ENCODE peak calls at places on chromosomes 5 and 9, in ten cellular contexts. One of them, this sample, is unnamed.

GRCh38 chr9:98326402-98327248 is 71.2 kb upstream of the TBC1D2 start:
- DNase-seq in cardiac fibroblast: peak; percentile 77
- DNase-seq in Caco-2: no peak
- DNase-seq in fibroblast of the aortic adventitia: peak; percentile 54
- DNase-seq in cardiac muscle cell: no peak
- DNase-seq in glutamatergic neuron: no peak
- DNase-seq in heart left ventricle: no peak
- DNase-seq in fibroblast of villous mesenchyme: peak; percentile 64
- DNase-seq in WTC11: no peak
- DNase-seq in hepatocyte: no peak
- DNase-seq in this sample: no peak

GRCh38 chr5:143543358-143544255 is 140.1 kb upstream of the NR3C1 start:
- DNase-seq in cardiac fibroblast: peak; percentile 60
- DNase-seq in Caco-2: no peak
- DNase-seq in fibroblast of the aortic adventitia: peak; percentile 63
- DNase-seq in cardiac muscle cell: no peak
- DNase-seq in glutamatergic neuron: no peak
- DNase-seq in heart left ventricle: no peak
- DNase-seq in fibroblast of villous mesenchyme: peak; percentile 39
- DNase-seq in WTC11: no peak
- DNase-seq in hepatocyte: no peak
- DNase-seq in this sample: peak; percentile 68

GRCh38 chr5:1509346-1510085 is 14.2 kb downstream of the LPCAT1 start:
- DNase-seq in cardiac fibroblast: no peak
- DNase-seq in Caco-2: no peak
- DNase-seq in fibroblast of the aortic adventitia: no peak
- DNase-seq in cardiac muscle cell: no peak
- DNase-seq in glutamatergic neuron: peak; percentile 13
- DNase-seq in heart left ventricle: peak; percentile 23
- DNase-seq in fibroblast of villous mesenchyme: no peak
- DNase-seq in WTC11: peak; percentile 10
- DNase-seq in hepatocyte: no peak
- DNase-seq in this sample: no peak

GRCh38 chr5:106020889-106021288 is 1649.8 kb downstream of the EFNA5 start:
- DNase-seq in cardiac fibroblast: peak; percentile 48
- DNase-seq in Caco-2: no peak
- DNase-seq in fibroblast of the aortic adventitia: peak; percentile 19
- DNase-seq in cardiac muscle cell: no peak
- DNase-seq in glutamatergic neuron: no peak
- DNase-seq in heart left ventricle: no peak
- DNase-seq in fibroblast of villous mesenchyme: peak; percentile 52
- DNase-seq in WTC11: no peak
- DNase-seq in hepatocyte: no peak
- DNase-seq in this sample: no peak

GRCh38 chr5:68557162-68557936 is 341.8 kb downstream of the PIK3R1 start:
- DNase-seq in cardiac fibroblast: peak; percentile 36
- DNase-seq in Caco-2: no peak
- DNase-seq in fibroblast of the aortic adventitia: peak; percentile 43
- DNase-seq in cardiac muscle cell: no peak
- DNase-seq in glutamatergic neuron: no peak
- DNase-seq in heart left ventricle: no peak
- DNase-seq in fibroblast of villous mesenchyme: no peak
- DNase-seq in WTC11: no peak
- DNase-seq in hepatocyte: no peak
- DNase-seq in this sample: no peak

GRCh38 chr5:66513130-66513529 is 83.1 kb upstream of the MAST4 start:
- DNase-seq in cardiac fibroblast: no peak
- DNase-seq in Caco-2: no peak
- DNase-seq in fibroblast of the aortic adventitia: no peak
- DNase-seq in cardiac muscle cell: no peak
- DNase-seq in glutamatergic neuron: no peak
- DNase-seq in heart left ventricle: no peak
- DNase-seq in fibroblast of villous mesenchyme: no peak
- DNase-seq in WTC11: no peak
- DNase-seq in hepatocyte: no peak
- DNase-seq in this sample: no peak

GRCh38 chr5:65072836-65073620 is 304.3 kb downstream of the CWC27 start:
- DNase-seq in cardiac fibroblast: no peak
- DNase-seq in Caco-2: no peak
- DNase-seq in fibroblast of the aortic adventitia: no peak
- DNase-seq in cardiac muscle cell: no peak
- DNase-seq in glutamatergic neuron: no peak
- DNase-seq in heart left ventricle: no peak
- DNase-seq in fibroblast of villous mesenchyme: peak; percentile 49
- DNase-seq in WTC11: no peak
- DNase-seq in hepatocyte: peak; percentile 31
- DNase-seq in this sample: no peak

GRCh38 chr5:160488394-160488943 is 66.8 kb downstream of the PTTG1 start:
- DNase-seq in cardiac fibroblast: no peak
- DNase-seq in Caco-2: no peak
- DNase-seq in fibroblast of the aortic adventitia: no peak
- DNase-seq in cardiac muscle cell: no peak
- DNase-seq in glutamatergic neuron: no peak
- DNase-seq in heart left ventricle: no peak
- DNase-seq in fibroblast of villous mesenchyme: no peak
- DNase-seq in WTC11: no peak
- DNase-seq in hepatocyte: no peak
- DNase-seq in this sample: no peak

GRCh38 chr9:859251-859650 is 17.8 kb downstream of the DMRT1 start:
- DNase-seq in cardiac fibroblast: no peak
- DNase-seq in Caco-2: no peak
- DNase-seq in fibroblast of the aortic adventitia: no peak
- DNase-seq in cardiac muscle cell: no peak
- DNase-seq in glutamatergic neuron: no peak
- DNase-seq in heart left ventricle: no peak
- DNase-seq in fibroblast of villous mesenchyme: no peak
- DNase-seq in WTC11: no peak
- DNase-seq in hepatocyte: no peak
- DNase-seq in this sample: no peak

GRCh38 chr9:90600029-90600428 is 42.6 kb downstream of the DIRAS2 start:
- DNase-seq in cardiac fibroblast: no peak
- DNase-seq in Caco-2: no peak
- DNase-seq in fibroblast of the aortic adventitia: no peak
- DNase-seq in cardiac muscle cell: no peak
- DNase-seq in glutamatergic neuron: no peak
- DNase-seq in heart left ventricle: no peak
- DNase-seq in fibroblast of villous mesenchyme: no peak
- DNase-seq in WTC11: peak; percentile 16
- DNase-seq in hepatocyte: no peak
- DNase-seq in this sample: no peak

GRCh38 chr9:14749738-14750137 is 27.2 kb upstream of the CER1 start:
- DNase-seq in cardiac fibroblast: no peak
- DNase-seq in Caco-2: no peak
- DNase-seq in fibroblast of the aortic adventitia: no peak
- DNase-seq in cardiac muscle cell: no peak
- DNase-seq in glutamatergic neuron: no peak
- DNase-seq in heart left ventricle: no peak
- DNase-seq in fibroblast of villous mesenchyme: no peak
- DNase-seq in WTC11: no peak
- DNase-seq in hepatocyte: no peak
- DNase-seq in this sample: no peak

DNA sequence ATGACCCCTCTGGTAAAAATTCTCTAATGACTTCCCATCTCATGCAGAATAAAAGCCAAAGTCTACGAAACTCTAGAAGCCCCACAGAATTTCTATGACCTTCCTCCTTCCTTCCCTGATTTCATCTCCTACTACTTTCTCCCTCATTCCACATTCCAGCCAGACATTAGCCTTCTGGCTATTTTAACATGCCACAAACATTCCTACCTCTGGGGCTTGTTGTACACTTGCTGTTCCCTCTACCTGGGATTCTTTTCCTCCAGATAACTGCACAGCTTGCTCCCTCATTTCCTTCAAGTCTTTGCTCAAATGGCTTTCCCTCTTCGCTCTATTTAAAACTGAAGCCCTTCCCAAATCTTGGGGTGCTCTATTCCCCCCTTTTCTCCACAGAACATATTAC is 60.1 kb downstream of the FBXW11 start:
- DNase-seq in cardiac fibroblast: no peak
- DNase-seq in Caco-2: peak; percentile 34
- DNase-seq in fibroblast of the aortic adventitia: no peak
- DNase-seq in cardiac muscle cell: no peak
- DNase-seq in glutamatergic neuron: no peak
- DNase-seq in heart left ventricle: no peak
- DNase-seq in fibroblast of villous mesenchyme: no peak
- DNase-seq in WTC11: no peak
- DNase-seq in hepatocyte: no peak
- DNase-seq in this sample: peak; percentile 23
- TF ChIP-seq CTCF in cardiac fibroblast: no peak
- TF ChIP-seq CTCF in Caco-2: no peak
- TF ChIP-seq CTCF in fibroblast of the aortic adventitia: no peak
- TF ChIP-seq CTCF in cardiac muscle cell: no peak
- TF ChIP-seq CTCF in glutamatergic neuron: no peak
- TF ChIP-seq CTCF in heart left ventricle: no peak
- TF ChIP-seq CTCF in fibroblast of villous mesenchyme: peak; percentile 8
- TF ChIP-seq CTCF in WTC11: no peak
- TF ChIP-seq CTCF in hepatocyte: no peak
- TF ChIP-seq CTCF in this sample: peak; percentile 32

GRCh38 chr5:163914911-163915310 is 409.5 kb downstream of the MAT2B start:
- DNase-seq in cardiac fibroblast: no peak
- DNase-seq in Caco-2: peak; percentile 29
- DNase-seq in fibroblast of the aortic adventitia: no peak
- DNase-seq in cardiac muscle cell: no peak
- DNase-seq in glutamatergic neuron: peak; percentile 77
- DNase-seq in heart left ventricle: no peak
- DNase-seq in fibroblast of villous mesenchyme: no peak
- DNase-seq in WTC11: no peak
- DNase-seq in hepatocyte: peak; percentile 9
- DNase-seq in this sample: no peak

GRCh38 chr5:163912023-163912422 is 406.6 kb downstream of the MAT2B start:
- DNase-seq in cardiac fibroblast: no peak
- DNase-seq in Caco-2: no peak
- DNase-seq in fibroblast of the aortic adventitia: no peak
- DNase-seq in cardiac muscle cell: no peak
- DNase-seq in glutamatergic neuron: no peak
- DNase-seq in heart left ventricle: no peak
- DNase-seq in fibroblast of villous mesenchyme: no peak
- DNase-seq in WTC11: no peak
- DNase-seq in hepatocyte: no peak
- DNase-seq in this sample: no peak

GRCh38 chr5:163915481-163915961 is 410.1 kb downstream of the MAT2B start:
- DNase-seq in cardiac fibroblast: peak; percentile 31
- DNase-seq in Caco-2: no peak
- DNase-seq in fibroblast of the aortic adventitia: no peak
- DNase-seq in cardiac muscle cell: peak; percentile 51
- DNase-seq in glutamatergic neuron: no peak
- DNase-seq in heart left ventricle: no peak
- DNase-seq in fibroblast of villous mesenchyme: peak; percentile 36
- DNase-seq in WTC11: no peak
- DNase-seq in hepatocyte: peak; percentile 11
- DNase-seq in this sample: no peak

GRCh38 chr5:163916376-163916775 is 411.0 kb downstream of the MAT2B start:
- DNase-seq in cardiac fibroblast: peak; percentile 70
- DNase-seq in Caco-2: no peak
- DNase-seq in fibroblast of the aortic adventitia: no peak
- DNase-seq in cardiac muscle cell: no peak
- DNase-seq in glutamatergic neuron: no peak
- DNase-seq in heart left ventricle: no peak
- DNase-seq in fibroblast of villous mesenchyme: peak; percentile 37
- DNase-seq in WTC11: no peak
- DNase-seq in hepatocyte: no peak
- DNase-seq in this sample: no peak

GRCh38 chr5:163913548-163913947 is 408.1 kb downstream of the MAT2B start:
- DNase-seq in cardiac fibroblast: no peak
- DNase-seq in Caco-2: no peak
- DNase-seq in fibroblast of the aortic adventitia: peak; percentile 54
- DNase-seq in cardiac muscle cell: no peak
- DNase-seq in glutamatergic neuron: no peak
- DNase-seq in heart left ventricle: no peak
- DNase-seq in fibroblast of villous mesenchyme: peak; percentile 9
- DNase-seq in WTC11: no peak
- DNase-seq in hepatocyte: no peak
- DNase-seq in this sample: no peak
- TF ChIP-seq CTCF in cardiac fibroblast: peak; percentile 12
- TF ChIP-seq CTCF in Caco-2: no peak
- TF ChIP-seq CTCF in fibroblast of the aortic adventitia: peak; percentile 34
- TF ChIP-seq CTCF in cardiac muscle cell: peak; percentile 16
- TF ChIP-seq CTCF in glutamatergic neuron: no peak
- TF ChIP-seq CTCF in heart left ventricle: no peak
- TF ChIP-seq CTCF in fibroblast of villous mesenchyme: no peak
- TF ChIP-seq CTCF in WTC11: no peak
- TF ChIP-seq CTCF in hepatocyte: no peak
- TF ChIP-seq CTCF in this sample: peak; percentile 52

GRCh38 chr9:130940023-130940549 is 1.0 kb upstream of the FIBCD1 start:
- DNase-seq in cardiac fibroblast: no peak
- DNase-seq in Caco-2: no peak
- DNase-seq in fibroblast of the aortic adventitia: no peak
- DNase-seq in cardiac muscle cell: no peak
- DNase-seq in glutamatergic neuron: no peak
- DNase-seq in heart left ventricle: no peak
- DNase-seq in fibroblast of villous mesenchyme: no peak
- DNase-seq in WTC11: peak; percentile 41
- DNase-seq in hepatocyte: no peak
- DNase-seq in this sample: no peak

GRCh38 chr9:130937146-130938076 is 1.6 kb downstream of the FIBCD1 start:
- DNase-seq in cardiac fibroblast: no peak
- DNase-seq in Caco-2: no peak
- DNase-seq in fibroblast of the aortic adventitia: no peak
- DNase-seq in cardiac muscle cell: no peak
- DNase-seq in glutamatergic neuron: no peak
- DNase-seq in heart left ventricle: no peak
- DNase-seq in fibroblast of villous mesenchyme: no peak
- DNase-seq in WTC11: no peak
- DNase-seq in hepatocyte: no peak
- DNase-seq in this sample: no peak

GRCh38 chr9:130939405-130939941 is 426 bp upstream of the FIBCD1 start:
- DNase-seq in cardiac fibroblast: peak; percentile 30
- DNase-seq in Caco-2: no peak
- DNase-seq in fibroblast of the aortic adventitia: no peak
- DNase-seq in cardiac muscle cell: peak; percentile 54
- DNase-seq in glutamatergic neuron: no peak
- DNase-seq in heart left ventricle: no peak
- DNase-seq in fibroblast of villous mesenchyme: no peak
- DNase-seq in WTC11: peak; percentile 42
- DNase-seq in hepatocyte: no peak
- DNase-seq in this sample: no peak

GRCh38 chr9:130938184-130938651 is 829 bp downstream of the FIBCD1 start:
- DNase-seq in cardiac fibroblast: no peak
- DNase-seq in Caco-2: no peak
- DNase-seq in fibroblast of the aortic adventitia: no peak
- DNase-seq in cardiac muscle cell: no peak
- DNase-seq in glutamatergic neuron: no peak
- DNase-seq in heart left ventricle: no peak
- DNase-seq in fibroblast of villous mesenchyme: no peak
- DNase-seq in WTC11: peak; percentile 46
- DNase-seq in hepatocyte: no peak
- DNase-seq in this sample: no peak

GRCh38 chr9:130938652-130939404 is at the start of gene FIBCD1:
- DNase-seq in cardiac fibroblast: peak; percentile 59
- DNase-seq in Caco-2: peak; percentile 51
- DNase-seq in fibroblast of the aortic adventitia: peak; percentile 36
- DNase-seq in cardiac muscle cell: peak; percentile 51
- DNase-seq in glutamatergic neuron: peak; percentile 62
- DNase-seq in heart left ventricle: no peak
- DNase-seq in fibroblast of villous mesenchyme: peak; percentile 44
- DNase-seq in WTC11: peak; percentile 69
- DNase-seq in hepatocyte: peak; percentile 47
- DNase-seq in this sample: no peak
- TF ChIP-seq CTCF in cardiac fibroblast: peak; percentile 3
- TF ChIP-seq CTCF in Caco-2: peak; percentile 16
- TF ChIP-seq CTCF in fibroblast of the aortic adventitia: no peak
- TF ChIP-seq CTCF in cardiac muscle cell: peak; percentile 34
- TF ChIP-seq CTCF in glutamatergic neuron: peak; percentile 26
- TF ChIP-seq CTCF in heart left ventricle: peak; percentile 12
- TF ChIP-seq CTCF in fibroblast of villous mesenchyme: peak; percentile 23
- TF ChIP-seq CTCF in WTC11: no peak
- TF ChIP-seq CTCF in hepatocyte: peak; percentile 26
- TF ChIP-seq CTCF in this sample: peak; percentile 73

GRCh38 chr5:98519530-98519929 is 253.9 kb upstream of the RGMB start:
- DNase-seq in cardiac fibroblast: no peak
- DNase-seq in Caco-2: no peak
- DNase-seq in fibroblast of the aortic adventitia: no peak
- DNase-seq in cardiac muscle cell: no peak
- DNase-seq in glutamatergic neuron: no peak
- DNase-seq in heart left ventricle: no peak
- DNase-seq in fibroblast of villous mesenchyme: no peak
- DNase-seq in WTC11: no peak
- DNase-seq in hepatocyte: no peak
- DNase-seq in this sample: no peak
- TF ChIP-seq CTCF in cardiac fibroblast: no peak
- TF ChIP-seq CTCF in Caco-2: no peak
- TF ChIP-seq CTCF in fibroblast of the aortic adventitia: no peak
- TF ChIP-seq CTCF in cardiac muscle cell: no peak
- TF ChIP-seq CTCF in glutamatergic neuron: no peak
- TF ChIP-seq CTCF in heart left ventricle: no peak
- TF ChIP-seq CTCF in fibroblast of villous mesenchyme: no peak
- TF ChIP-seq CTCF in WTC11: no peak
- TF ChIP-seq CTCF in hepatocyte: no peak
- TF ChIP-seq CTCF in this sample: no peak

This sample was measured in HFFc6.